ENCODE peak calls at places on chromosomes 16 and 17, in six cellular contexts. K is choroid plexus epithelial cell, O is sigmoid colon, D is nephron progenitor cell, B is fibroblast of the aortic adventitia, F is heart left ventricle. S is an unnamed sample.
A peak's percentile ranks its signal among the peaks of the same experiment; 100 is the strongest.

GRCh38 chr16:23131841-23132576 is 17.2 kb downstream of the USP31 start:
- DNase-seq in D (no peak), O (no peak), K (peak; percentile 56), F (no peak), B (no peak), S (no peak)

GRCh38 chr17:80455328-80455710 is 21.1 kb downstream of the NPTX1 start:
- DNase-seq in D (peak; percentile 70), O (no peak), K (no peak), F (peak; percentile 50), B (no peak), S (peak; percentile 48)

GRCh38 chr16:53091508-53092211 is 36.9 kb downstream of the CHD9 start:
- DNase-seq in O (peak; percentile 85), D (peak; percentile 67), K (peak; percentile 84), B (peak; percentile 88), F (peak; percentile 78), S (no peak)

GRCh38 chr17:35554668-35555067 is 6.0 kb downstream of the SLFN14 start:
- DNase-seq in K (no peak), O (no peak), F (no peak), D (no peak), B (no peak), S (no peak)

GRCh38 chr16:57325458-57325857 is 33.1 kb upstream of the CCL22 start:
- DNase-seq in F (no peak), O (no peak), K (peak; percentile 13), B (peak; percentile 60), D (no peak), S (no peak)

GRCh38 chr16:16102738-16103137 is 120.6 kb downstream of the ABCC6 start:
- DNase-seq in O (no peak), D (no peak), F (no peak), K (no peak), B (no peak), S (no peak)

GRCh38 chr17:67995568-67996191 is 589 bp downstream of the C17orf58 start:
- DNase-seq in B (peak; percentile 7), F (peak; percentile 35), D (peak; percentile 60), K (peak; percentile 18), O (peak; percentile 72), S (peak; percentile 22)

GRCh38 chr16:86865866-86866675 is 287.7 kb downstream of the FOXL1 start:
- DNase-seq in B (no peak), K (no peak), F (peak; percentile 83), D (no peak), O (peak; percentile 78), S (no peak)

GRCh38 chr16:84764970-84765369 is 54.8 kb upstream of the CRISPLD2 start:
- DNase-seq in K (no peak), D (no peak), F (no peak), B (no peak), O (no peak), S (no peak)

GRCh38 chr17:44130693-44131349 is 7.4 kb upstream of the HDAC5 start:
- DNase-seq in B (no peak), K (no peak), D (no peak), O (no peak), F (no peak), S (no peak)

GRCh38 chr17:37720989-37721388 is 23.9 kb downstream of the HNF1B start:
- DNase-seq in O (no peak), F (no peak), D (no peak), K (no peak), B (no peak), S (no peak)

GRCh38 chr17:52170963-52171572 is 12.6 kb upstream of the CA10 start:
- DNase-seq in O (no peak), D (peak; percentile 50), K (peak; percentile 3), F (no peak), B (no peak), S (peak; percentile 19)
- TF ChIP-seq CTCF in O (no peak), D (peak; percentile 76), K (peak; percentile 37), F (peak; percentile 21), B (no peak), S (peak; percentile 81)

DNA sequence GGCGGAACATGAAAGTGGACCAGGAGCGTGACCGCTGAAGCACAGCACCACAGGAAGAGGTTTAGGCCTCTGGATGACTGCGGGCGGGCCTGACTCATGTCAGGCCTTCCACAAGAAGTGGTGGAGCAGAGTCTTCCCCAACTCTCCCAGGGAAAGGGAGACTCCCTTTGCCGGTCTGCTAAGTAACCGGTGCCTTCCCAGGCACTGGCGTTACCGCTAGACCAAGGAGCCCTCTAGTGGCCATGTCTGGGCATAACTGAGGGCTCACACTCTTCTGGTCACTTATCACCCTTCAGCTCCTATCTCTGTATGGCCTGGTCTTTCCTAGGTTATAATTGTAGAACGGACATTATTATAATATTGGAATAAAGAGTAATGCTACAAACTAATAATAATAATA is 1931.9 kb downstream of the TP53TG3F start:
- DNase-seq in B (peak; percentile 19), D (peak; percentile 6), K (peak; percentile 42), O (no peak), F (peak; percentile 18), S (no peak)
- TF ChIP-seq CTCF in B (peak; percentile 51), D (peak; percentile 15), K (peak; percentile 55), O (peak; percentile 60), F (peak; percentile 58), S (peak; percentile 16)

GRCh38 chr16:80437707-80438106 is 103.1 kb upstream of the DYNLRB2 start:
- DNase-seq in B (no peak), K (no peak), O (no peak), D (peak; percentile 4), F (no peak), S (no peak)
- TF ChIP-seq CTCF in B (no peak), K (no peak), O (no peak), D (no peak), F (no peak), S (no peak)

GRCh38 chr17:16915752-16916556 is 56.0 kb downstream of the TNFRSF13B start:
- DNase-seq in B (peak; percentile 4), K (peak; percentile 58), O (no peak), D (peak; percentile 65), F (no peak), S (peak; percentile 31)
- TF ChIP-seq CTCF in B (peak; percentile 32), K (peak; percentile 73), O (no peak), D (peak; percentile 47), F (peak; percentile 34), S (peak; percentile 57)

GRCh38 chr16:13848795-13849194 is 71.2 kb upstream of the ERCC4 start:
- DNase-seq in B (no peak), K (no peak), O (no peak), F (no peak), D (no peak), S (no peak)
- TF ChIP-seq CTCF in B (no peak), K (no peak), O (no peak), F (no peak), D (no peak), S (no peak)

GRCh38 chr17:7982666-7983065 is 19.7 kb upstream of the GUCY2D start:
- DNase-seq in D (no peak), K (peak; percentile 55), O (peak; percentile 35), F (no peak), B (peak; percentile 49), S (no peak)
- TF ChIP-seq CTCF in D (no peak), K (peak; percentile 42), O (no peak), F (no peak), B (peak; percentile 32), S (peak; percentile 11)

GRCh38 chr16:78706637-78707036 is 607.2 kb downstream of the WWOX start:
- DNase-seq in O (no peak), D (no peak), F (no peak), K (no peak), B (no peak), S (no peak)

GRCh38 chr16:78704421-78704820 is 605.0 kb downstream of the WWOX start:
- DNase-seq in F (no peak), D (no peak), O (no peak), K (no peak), B (no peak), S (no peak)

GRCh38 chr16:78703951-78704350 is 604.5 kb downstream of the WWOX start:
- DNase-seq in K (no peak), D (no peak), B (no peak), F (no peak), O (no peak), S (no peak)

GRCh38 chr16:78709137-78709871 is 609.9 kb downstream of the WWOX start:
- DNase-seq in O (no peak), F (no peak), D (no peak), K (no peak), B (no peak), S (no peak)

GRCh38 chr16:78705694-78706093 is 606.2 kb downstream of the WWOX start:
- DNase-seq in K (peak; percentile 34), O (no peak), B (no peak), D (no peak), F (no peak), S (no peak)
- TF ChIP-seq CTCF in K (peak; percentile 37), O (no peak), B (no peak), D (peak; percentile 60), F (peak; percentile 23), S (peak; percentile 57)

DNA sequence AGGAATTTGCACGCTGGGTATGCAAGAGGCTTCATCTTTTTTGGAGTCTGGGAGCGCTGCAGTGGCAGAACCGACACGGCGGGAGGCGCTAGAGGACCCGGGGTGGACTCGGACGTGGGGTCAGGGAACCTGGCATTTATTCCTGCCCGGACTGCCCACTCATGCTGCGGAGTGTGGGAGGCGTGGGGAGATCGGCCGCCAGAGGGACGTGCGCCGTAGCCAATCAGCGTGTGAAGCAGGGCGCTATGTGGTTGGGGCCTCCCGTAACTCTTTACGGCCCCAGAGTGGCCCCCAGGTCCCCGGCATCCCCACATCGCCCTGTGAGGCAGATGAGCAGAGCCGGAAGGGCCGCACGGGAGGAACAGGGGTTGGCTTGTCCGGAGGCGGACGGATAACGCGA is 11.2 kb downstream of the FLYWCH2 start:
- DNase-seq in O (no peak), F (no peak), K (no peak), D (no peak), B (no peak), S (no peak)
- TF ChIP-seq CTCF in O (no peak), F (no peak), K (no peak), D (no peak), B (no peak), S (no peak)

DNA sequence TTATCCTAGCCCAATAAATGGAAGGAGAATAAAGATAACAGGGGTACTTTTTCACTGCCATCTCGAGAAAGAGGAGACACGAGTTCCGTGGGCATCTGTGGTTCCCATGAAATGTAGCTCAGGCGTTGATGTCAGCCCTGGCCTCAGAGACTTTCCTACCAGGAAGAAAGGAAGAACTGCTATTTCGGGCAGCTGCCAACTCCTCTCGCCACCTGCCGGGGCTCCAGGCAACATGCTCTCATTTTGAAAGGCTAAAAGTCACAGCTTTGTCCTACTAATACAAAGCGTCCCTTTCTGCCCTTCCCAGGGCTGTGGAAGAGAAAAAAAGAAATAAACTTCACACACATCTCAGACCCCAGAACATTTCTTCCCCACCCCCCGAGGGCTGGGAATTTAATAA is 65.8 kb downstream of the DHRS7C start:
- DNase-seq in O (no peak), K (peak; percentile 44), F (no peak), B (no peak), D (no peak), S (no peak)
- TF ChIP-seq CTCF in O (no peak), K (peak; percentile 66), F (no peak), B (no peak), D (no peak), S (no peak)